ENCODE peak calls at places on chromosomes 6 and 20, in six cellular contexts. S is fibroblast of gingiva; C is activated T-helper 1 cell treated with anti-CD3 and anti-CD28 coated beads, Interleukin-12 subunit alpha, Interleukin-12 subunit beta, Interleukin-2, Interleukin-4 antibody, amounts not matched to agents 30 ng/mL and 10 ng/mL and 1 ng/mL, durations not matched to agents 14 hours and 24 hours and 36 hours; D is BE2C; G is pons; O is stimulated activated CD8-positive, alpha-beta memory T cell treated with anti-CD3 and anti-CD28 coated beads, Interleukin-15, amount 100 ng/mL, for 24 hours. Z is an unnamed sample.

GRCh38 chr6:79971195-79971594 is 23.8 kb upstream of the ELOVL4 start:
- DNase-seq in S (no peak), C (no peak), D (no peak), G (no peak), O (no peak), Z (no peak)

GRCh38 chr20:3572151-3572550 is 91.0 kb downstream of the GFRA4 start:
- DNase-seq in S (no peak), C (no peak), D (no peak), G (no peak), O (no peak), Z (no peak)

GRCh38 chr20:45959126-45959525 is 12.9 kb downstream of the ZNF335 start:
- DNase-seq in S (no peak), C (no peak), D (no peak), G (no peak), O (no peak), Z (no peak)

GRCh38 chr20:25865715-25866656 is 169.3 kb upstream of the ZNF337 start:
- DNase-seq in S (peak), C (peak), D (peak), G (peak), O (peak), Z (peak)

GRCh38 chr20:32477594-32478512 is 107.3 kb downstream of the NOL4L start:
- DNase-seq in S (no peak), C (no peak), D (no peak), G (no peak), O (no peak), Z (no peak)

GRCh38 chr6:161233986-161234620 is 39.8 kb downstream of the AGPAT4 start:
- DNase-seq in S (peak), C (no peak), D (peak), G (peak), O (no peak), Z (no peak)

GRCh38 chr6:159074120-159074684 is 29.4 kb upstream of the TAGAP start:
- DNase-seq in S (peak), C (no peak), D (peak), G (peak), O (no peak), Z (no peak)

GRCh38 chr6:170073846-170074245 is 217.0 kb downstream of the DLL1 start:
- DNase-seq in S (no peak), C (no peak), D (no peak), G (no peak), O (no peak), Z (no peak)

GRCh38 chr6:125469915-125470314 is 168.1 kb upstream of the HDDC2 start:
- DNase-seq in S (no peak), C (no peak), D (no peak), G (no peak), O (no peak), Z (no peak)

GRCh38 chr6:138107752-138108592 is 753 bp upstream of the PERP start:
- DNase-seq in S (no peak), C (peak), D (no peak), G (no peak), O (no peak), Z (peak)

GRCh38 chr20:46308258-46309157 is at the start of gene CDH22:
- DNase-seq in S (peak), C (no peak), D (peak), G (peak), O (no peak), Z (peak)

GRCh38 chr20:35575958-35576357 is 34.1 kb downstream of the ERGIC3 start:
- DNase-seq in S (no peak), C (no peak), D (no peak), G (no peak), O (no peak), Z (no peak)

GRCh38 chr6:9116026-9116425 is 680.7 kb upstream of the SLC35B3 start:
- DNase-seq in S (peak), C (no peak), D (no peak), G (no peak), O (no peak), Z (no peak)

GRCh38 chr20:39893013-39893685 is 795.9 kb downstream of the MAFB start:
- DNase-seq in S (peak), C (no peak), D (no peak), G (no peak), O (no peak), Z (no peak)

GRCh38 chr20:62860924-62861691 is 514 bp downstream of the TCFL5 start:
- DNase-seq in S (no peak), C (peak), D (no peak), G (no peak), O (no peak), Z (peak)

GRCh38 chr6:12112540-12113189 is 100.6 kb downstream of the HIVEP1 start:
- DNase-seq in S (no peak), C (no peak), D (no peak), G (no peak), O (no peak), Z (no peak)

GRCh38 chr6:6351626-6352025 is 31.2 kb upstream of the F13A1 start:
- DNase-seq in S (no peak), C (no peak), D (no peak), G (no peak), O (no peak), Z (no peak)

GRCh38 chr6:64301307-64302236 is 666.0 kb downstream of the PHF3 start:
- DNase-seq in S (no peak), C (no peak), D (no peak), G (no peak), O (no peak), Z (no peak)

GRCh38 chr20:23867152-23867776 is 12.3 kb downstream of the CST5 start:
- DNase-seq in S (no peak), C (no peak), D (no peak), G (no peak), O (no peak), Z (no peak)

GRCh38 chr6:12991435-12991834 is 274.9 kb downstream of the PHACTR1 start:
- DNase-seq in S (no peak), C (no peak), D (no peak), G (no peak), O (no peak), Z (no peak)

GRCh38 chr6:55182016-55182650 is 7.8 kb downstream of the HCRTR2 start:
- DNase-seq in S (no peak), C (no peak), D (no peak), G (no peak), O (no peak), Z (no peak)

GRCh38 chr6:169183233-169183632 is 70.4 kb downstream of the THBS2 start:
- DNase-seq in S (no peak), C (no peak), D (no peak), G (no peak), O (no peak), Z (no peak)

GRCh38 chr6:54327631-54328030 is 19.4 kb downstream of the TINAG start:
- DNase-seq in S (no peak), C (no peak), D (no peak), G (no peak), O (no peak), Z (no peak)

GRCh38 chr6:44650947-44651346 is 263.4 kb downstream of the CDC5L start:
- DNase-seq in S (no peak), C (no peak), D (no peak), G (no peak), O (no peak), Z (no peak)

GRCh38 chr20:41334452-41335421 is 5.9 kb upstream of the LPIN3 start:
- DNase-seq in S (peak), C (no peak), D (no peak), G (no peak), O (no peak), Z (no peak)

GRCh38 chr20:41374568-41374920 is 7.9 kb upstream of the EMILIN3 start:
- DNase-seq in S (no peak), C (no peak), D (no peak), G (no peak), O (no peak), Z (no peak)

GRCh38 chr20:24766826-24767622 is 182.0 kb upstream of the CST7 start:
- DNase-seq in S (no peak), C (no peak), D (no peak), G (no peak), O (no peak), Z (no peak)

GRCh38 chr6:2166717-2167116 is 78.7 kb downstream of the GMDS start:
- DNase-seq in S (no peak), C (no peak), D (no peak), G (no peak), O (no peak), Z (no peak)

GRCh38 chr20:62835931-62836861 is 19.3 kb downstream of the COL9A3 start:
- DNase-seq in S (no peak), C (no peak), D (no peak), G (no peak), O (no peak), Z (no peak)

GRCh38 chr6:111950661-111951426 is 77.6 kb upstream of the FYN start:
- DNase-seq in S (peak), C (no peak), D (peak), G (no peak), O (no peak), Z (no peak)

GRCh38 chr6:3229566-3230274 is 2.3 kb upstream of the TUBB2B start:
- DNase-seq in S (no peak), C (no peak), D (peak), G (peak), O (no peak), Z (no peak)

GRCh38 chr20:59784365-59785117 is 148.9 kb downstream of the SYCP2 start:
- DNase-seq in S (no peak), C (no peak), D (no peak), G (no peak), O (no peak), Z (no peak)

GRCh38 chr6:7051780-7052440 is 55.9 kb upstream of the RREB1 start:
- DNase-seq in S (no peak), C (peak), D (peak), G (no peak), O (no peak), Z (peak)

GRCh38 chr6:28544211-28544610 is 18.5 kb downstream of the GPX5 start:
- DNase-seq in S (no peak), C (no peak), D (no peak), G (no peak), O (no peak), Z (no peak)

Z was measured in central memory CD4-positive, alpha-beta T cell.